ENCODE peak calls at places on chromosomes 7 and 10, in five cellular contexts. B, X, S, Y and C are unnamed samples.

GRCh38 chr7:47581821-47582747 is at the start of gene TNS3:
- DNase-seq in B (peak; percentile 65), X (peak; percentile 44), S (peak; percentile 60), Y (no peak), C (no peak)

GRCh38 chr7:41637051-41637450 is 65.8 kb downstream of the INHBA start:
- DNase-seq in B (no peak), X (no peak), S (no peak), Y (no peak), C (no peak)

GRCh38 chr7:85381212-85381611 is 194.4 kb upstream of the SEMA3D start:
- DNase-seq in B (no peak), X (no peak), S (peak; percentile 4), Y (no peak), C (no peak)

GRCh38 chr10:77393821-77394501 is 243.6 kb downstream of the KCNMA1 start:
- DNase-seq in B (no peak), X (no peak), S (no peak), Y (no peak), C (no peak)

GRCh38 chr10:130889240-130889639 is 422.3 kb downstream of the TCERG1L start:
- DNase-seq in B (no peak), X (no peak), S (no peak), Y (no peak), C (no peak)

GRCh38 chr10:80579849-80580645 is 42.3 kb downstream of the SH2D4B start:
- DNase-seq in B (no peak), X (no peak), S (no peak), Y (no peak), C (no peak)

GRCh38 chr7:138890782-138891445 is 90.3 kb downstream of the KIAA1549 start:
- DNase-seq in B (no peak), X (peak; percentile 30), S (no peak), Y (peak; percentile 51), C (peak; percentile 66)

GRCh38 chr10:73537709-73538108 is 41.9 kb upstream of the PPP3CB start:
- DNase-seq in B (no peak), X (no peak), S (no peak), Y (no peak), C (no peak)

GRCh38 chr7:149637911-149638565 is 135.3 kb downstream of the ZNF467 start:
- DNase-seq in B (no peak), X (no peak), S (no peak), Y (no peak), C (no peak)

GRCh38 chr7:29207469-29207868 is 12.9 kb downstream of the CHN2 start:
- DNase-seq in B (no peak), X (no peak), S (no peak), Y (no peak), C (no peak)

GRCh38 chr10:70053212-70053895 is 708 bp downstream of the MACROH2A2 start:
- DNase-seq in B (no peak), X (peak; percentile 26), S (peak; percentile 31), Y (no peak), C (no peak)

GRCh38 chr10:635088-635861 is 54.2 kb downstream of the DIP2C start:
- DNase-seq in B (no peak), X (no peak), S (no peak), Y (no peak), C (no peak)

GRCh38 chr10:66215005-66215404 is 710.8 kb upstream of the LRRTM3 start:
- DNase-seq in B (no peak), X (no peak), S (no peak), Y (no peak), C (no peak)

GRCh38 chr7:67604461-67605386 is 608.1 kb downstream of the TYW1 start:
- DNase-seq in B (no peak), X (no peak), S (no peak), Y (no peak), C (no peak)

GRCh38 chr7:151756076-151756731 is 120.7 kb downstream of the PRKAG2 start:
- DNase-seq in B (no peak), X (no peak), S (no peak), Y (peak; percentile 58), C (no peak)

GRCh38 chr7:140638311-140638791 is 2.3 kb downstream of the DENND2A start:
- DNase-seq in B (peak; percentile 54), X (no peak), S (no peak), Y (peak; percentile 35), C (no peak)

GRCh38 chr7:24741691-24742639 is 15.3 kb downstream of the GSDME start:
- DNase-seq in B (peak; percentile 73), X (no peak), S (no peak), Y (peak; percentile 47), C (peak; percentile 89)

GRCh38 chr10:35428521-35428920 is 92.2 kb downstream of the CCNY start:
- DNase-seq in B (no peak), X (no peak), S (no peak), Y (no peak), C (no peak)

GRCh38 chr7:30750574-30751256 is 1.2 kb upstream of the INMT start:
- DNase-seq in B (peak; percentile 90), X (peak; percentile 85), S (peak; percentile 83), Y (peak; percentile 64), C (peak; percentile 96)

GRCh38 chr10:132536241-132536963 is 1.2 kb upstream of the INPP5A start:
- DNase-seq in B (peak; percentile 61), X (peak; percentile 20), S (no peak), Y (no peak), C (no peak)

GRCh38 chr10:132417249-132417878 is 20.4 kb downstream of the PWWP2B start:
- DNase-seq in B (no peak), X (no peak), S (peak; percentile 25), Y (no peak), C (no peak)

GRCh38 chr10:31030800-31031199 is 865 bp downstream of the ZNF438 start:
- DNase-seq in B (no peak), X (no peak), S (no peak), Y (no peak), C (no peak)

GRCh38 chr7:85997515-85997914 is 646.2 kb upstream of the GRM3 start:
- DNase-seq in B (no peak), X (no peak), S (no peak), Y (no peak), C (no peak)

GRCh38 chr10:108791030-108791429 is 1132.3 kb downstream of the XPNPEP1 start:
- DNase-seq in B (no peak), X (no peak), S (no peak), Y (no peak), C (no peak)

GRCh38 chr10:35546824-35547225 is 58.3 kb upstream of the GJD4 start:
- DNase-seq in B (no peak), X (no peak), S (no peak), Y (peak; percentile 46), C (peak; percentile 63)

GRCh38 chr7:99693427-99694200 is 13.8 kb upstream of the CYP3A5 start:
- DNase-seq in B (no peak), X (no peak), S (no peak), Y (no peak), C (no peak)

GRCh38 chr10:100522945-100523344 is 3.3 kb upstream of the SEC31B start:
- DNase-seq in B (no peak), X (no peak), S (no peak), Y (peak; percentile 45), C (no peak)

GRCh38 chr7:91306266-91306665 is 42.0 kb downstream of the FZD1 start:
- DNase-seq in B (no peak), X (no peak), S (no peak), Y (no peak), C (no peak)

GRCh38 chr10:16795410-16796073 is 21.7 kb downstream of the RSU1 start:
- DNase-seq in B (no peak), X (no peak), S (no peak), Y (no peak), C (no peak)

GRCh38 chr10:131119626-131120355 is 191.7 kb downstream of the TCERG1L start:
- DNase-seq in B (peak; percentile 15), X (no peak), S (no peak), Y (no peak), C (no peak)

GRCh38 chr7:16114633-16115032 is 306.7 kb downstream of the CRPPA start:
- DNase-seq in B (no peak), X (no peak), S (no peak), Y (no peak), C (no peak)

DNA sequence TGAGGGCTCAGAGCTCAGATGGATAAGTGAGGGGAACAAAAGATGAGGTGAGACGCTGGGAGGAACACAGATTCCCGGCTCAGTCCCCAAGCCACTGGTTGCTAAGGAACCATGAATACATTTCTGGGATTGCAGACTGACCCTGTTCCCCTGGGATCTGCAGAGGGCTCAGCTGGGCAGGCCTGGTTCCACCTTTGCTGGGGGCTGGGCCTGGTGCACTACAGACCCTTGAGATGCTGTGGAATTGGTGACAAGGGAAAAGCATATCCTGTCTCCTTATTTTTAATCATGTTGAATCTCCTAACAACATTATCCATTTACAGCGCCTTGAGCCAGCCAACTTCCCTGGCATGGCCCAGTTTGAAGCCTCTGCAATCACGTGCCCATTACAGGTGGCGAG is 19.3 kb downstream of the ELFN1 start:
- DNase-seq in B (no peak), X (no peak), S (no peak), Y (no peak), C (no peak)
- H3K36me3 ChIP-seq in B (no peaks in the 10 kb centered on the region), X (peaks cover 13% of the 10 kb centered on the region), S (no peaks in the 10 kb centered on the region), Y (no peaks in the 10 kb centered on the region), C (no peaks in the 10 kb centered on the region)

GRCh38 chr7:25854608-25855497 is 297.1 kb upstream of the NFE2L3 start:
- DNase-seq in B (peak; percentile 82), X (no peak), S (no peak), Y (peak; percentile 99), C (peak; percentile 91)
- H3K4me3 ChIP-seq in B (peak overlapping the region; percentile 68), X (no peak overlapping the region), S (no peak overlapping the region), Y (peak overlapping the region; percentile 24), C (no peak overlapping the region)

DNA sequence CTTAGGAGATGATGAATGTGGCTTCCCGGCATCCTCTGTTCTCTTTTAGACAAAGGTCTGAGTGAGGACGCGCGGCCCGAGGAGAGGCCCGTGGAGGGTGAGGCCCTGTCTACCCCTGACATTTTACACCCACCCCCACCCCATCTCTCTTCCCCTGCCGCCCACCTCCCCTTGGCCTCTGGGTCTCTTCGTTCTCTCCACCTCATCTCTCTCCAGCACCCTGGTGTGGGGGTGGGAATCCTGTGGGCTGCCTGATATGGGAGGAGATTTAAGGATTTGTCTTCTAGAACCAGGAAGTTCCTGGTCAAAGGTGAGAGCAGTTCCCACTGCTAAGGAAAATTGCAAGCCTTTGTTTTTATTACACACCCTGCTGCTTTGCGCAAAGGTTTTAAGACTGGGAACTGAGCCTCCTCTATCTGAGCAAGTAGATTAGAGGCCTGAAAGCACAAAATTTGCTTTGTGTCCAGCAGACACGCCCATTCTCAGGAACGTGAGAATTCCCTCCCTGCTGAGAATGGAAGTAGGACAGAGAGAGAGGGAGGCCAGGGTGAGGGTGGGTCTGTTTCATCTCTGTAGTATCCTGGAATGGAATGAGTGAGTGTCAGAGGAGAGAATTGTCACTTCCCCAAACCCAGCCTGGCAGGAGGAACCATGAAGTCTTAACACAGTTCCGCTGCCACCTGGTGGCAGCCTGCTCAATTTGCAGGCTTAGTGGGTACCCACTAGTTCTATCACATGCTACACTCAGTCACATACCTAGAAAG is 91.2 kb downstream of the GTF2IRD1 start:
- DNase-seq in B (no peak), X (no peak), S (no peak), Y (peak; percentile 52), C (no peak)
- H3K36me3 ChIP-seq in B (peaks cover 89% of the 10 kb centered on the region), X (peaks cover 25% of the 10 kb centered on the region), S (no peaks in the 10 kb centered on the region), Y (peaks cover 7% of the 10 kb centered on the region), C (peaks cover 10% of the 10 kb centered on the region)

GRCh38 chr10:50432206-50432605 is 180.9 kb upstream of the ASAH2 start:
- DNase-seq in B (no peak), X (no peak), S (no peak), Y (no peak), C (no peak)

GRCh38 chr10:50431118-50431517 is 179.8 kb upstream of the ASAH2 start:
- DNase-seq in B (no peak), X (no peak), S (no peak), Y (no peak), C (peak; percentile 40)

GRCh38 chr10:50432610-50433009 is 181.3 kb upstream of the ASAH2 start:
- DNase-seq in B (no peak), X (no peak), S (no peak), Y (no peak), C (no peak)

GRCh38 chr10:50436805-50437204 is 185.5 kb upstream of the ASAH2 start:
- DNase-seq in B (no peak), X (no peak), S (no peak), Y (no peak), C (no peak)

GRCh38 chr10:50431791-50432190 is 180.5 kb upstream of the ASAH2 start:
- DNase-seq in B (no peak), X (no peak), S (no peak), Y (no peak), C (no peak)
- H3K4me3 ChIP-seq in B (peak overlapping the region; percentile 19), X (peak overlapping the region; percentile 24), S (peak overlapping the region; percentile 0), Y (no peak overlapping the region), C (no peak overlapping the region)